ENCODE peak calls at places on chromosome 12, in six cellular contexts. One of them, this sample, is unnamed.
A peak's percentile ranks its signal among the peaks of the same experiment; 100 is the strongest.

GRCh38 chr12:67716817-67717216 is 68.3 kb downstream of the DYRK2 start:
- DNase-seq in breast epithelium: no peak
- DNase-seq in body of pancreas: no peak
- DNase-seq in A673: no peak
- DNase-seq in MM.1S: no peak
- DNase-seq in astrocyte of the cerebellum: peak; percentile 46
- DNase-seq in this sample: no peak

GRCh38 chr12:4119157-4119761 is 154.3 kb upstream of the CCND2 start:
- DNase-seq in breast epithelium: no peak
- DNase-seq in body of pancreas: no peak
- DNase-seq in A673: no peak
- DNase-seq in MM.1S: peak; percentile 99
- DNase-seq in astrocyte of the cerebellum: no peak
- DNase-seq in this sample: no peak

GRCh38 chr12:66200110-66200509 is 11.1 kb downstream of the IRAK3 start:
- DNase-seq in breast epithelium: no peak
- DNase-seq in body of pancreas: no peak
- DNase-seq in A673: no peak
- DNase-seq in MM.1S: no peak
- DNase-seq in astrocyte of the cerebellum: no peak
- DNase-seq in this sample: no peak

GRCh38 chr12:89390802-89391673 is 38.7 kb upstream of the DUSP6 start:
- DNase-seq in breast epithelium: no peak
- DNase-seq in body of pancreas: no peak
- DNase-seq in A673: no peak
- DNase-seq in MM.1S: no peak
- DNase-seq in astrocyte of the cerebellum: peak; percentile 28
- DNase-seq in this sample: no peak

GRCh38 chr12:100608776-100609175 is 35.3 kb downstream of the GAS2L3 start:
- DNase-seq in breast epithelium: no peak
- DNase-seq in body of pancreas: peak; percentile 13
- DNase-seq in A673: no peak
- DNase-seq in MM.1S: no peak
- DNase-seq in astrocyte of the cerebellum: no peak
- DNase-seq in this sample: no peak

GRCh38 chr12:14716848-14717444 is 20.5 kb upstream of the GUCY2C start:
- DNase-seq in breast epithelium: no peak
- DNase-seq in body of pancreas: peak; percentile 45
- DNase-seq in A673: peak; percentile 76
- DNase-seq in MM.1S: peak; percentile 36
- DNase-seq in astrocyte of the cerebellum: peak; percentile 4
- DNase-seq in this sample: peak; percentile 73

GRCh38 chr12:47207005-47207717 is 127.4 kb upstream of the AMIGO2 start:
- DNase-seq in breast epithelium: no peak
- DNase-seq in body of pancreas: no peak
- DNase-seq in A673: no peak
- DNase-seq in MM.1S: peak; percentile 63
- DNase-seq in astrocyte of the cerebellum: no peak
- DNase-seq in this sample: peak; percentile 74

GRCh38 chr12:26723379-26724308 is 109.3 kb downstream of the ITPR2 start:
- DNase-seq in breast epithelium: no peak
- DNase-seq in body of pancreas: no peak
- DNase-seq in A673: no peak
- DNase-seq in MM.1S: peak; percentile 66
- DNase-seq in astrocyte of the cerebellum: peak; percentile 70
- DNase-seq in this sample: no peak

GRCh38 chr12:124700810-124701594 is 133.6 kb upstream of the NCOR2 start:
- DNase-seq in breast epithelium: no peak
- DNase-seq in body of pancreas: no peak
- DNase-seq in A673: no peak
- DNase-seq in MM.1S: no peak
- DNase-seq in astrocyte of the cerebellum: no peak
- DNase-seq in this sample: no peak

GRCh38 chr12:19482551-19483109 is 43.3 kb downstream of the AEBP2 start:
- DNase-seq in breast epithelium: no peak
- DNase-seq in body of pancreas: no peak
- DNase-seq in A673: no peak
- DNase-seq in MM.1S: no peak
- DNase-seq in astrocyte of the cerebellum: no peak
- DNase-seq in this sample: no peak

GRCh38 chr12:19033244-19033643 is 96.3 kb upstream of the PLEKHA5 start:
- DNase-seq in breast epithelium: no peak
- DNase-seq in body of pancreas: no peak
- DNase-seq in A673: no peak
- DNase-seq in MM.1S: no peak
- DNase-seq in astrocyte of the cerebellum: no peak
- DNase-seq in this sample: no peak

GRCh38 chr12:24081581-24081980 is 132.1 kb upstream of the SOX5 start:
- DNase-seq in breast epithelium: no peak
- DNase-seq in body of pancreas: no peak
- DNase-seq in A673: no peak
- DNase-seq in MM.1S: no peak
- DNase-seq in astrocyte of the cerebellum: no peak
- DNase-seq in this sample: no peak

GRCh38 chr12:104355630-104356029 is 52.1 kb downstream of the EID3 start:
- DNase-seq in breast epithelium: no peak
- DNase-seq in body of pancreas: no peak
- DNase-seq in A673: no peak
- DNase-seq in MM.1S: no peak
- DNase-seq in astrocyte of the cerebellum: no peak
- DNase-seq in this sample: no peak

GRCh38 chr12:97112161-97112560 is 205.1 kb downstream of the NEDD1 start:
- DNase-seq in breast epithelium: no peak
- DNase-seq in body of pancreas: no peak
- DNase-seq in A673: no peak
- DNase-seq in MM.1S: no peak
- DNase-seq in astrocyte of the cerebellum: no peak
- DNase-seq in this sample: no peak

GRCh38 chr12:50934371-50934851 is 17.9 kb upstream of the HIGD1C start:
- DNase-seq in breast epithelium: no peak
- DNase-seq in body of pancreas: no peak
- DNase-seq in A673: no peak
- DNase-seq in MM.1S: no peak
- DNase-seq in astrocyte of the cerebellum: no peak
- DNase-seq in this sample: no peak

GRCh38 chr12:14836336-14837210 is 6.8 kb downstream of the ART4 start:
- DNase-seq in breast epithelium: no peak
- DNase-seq in body of pancreas: no peak
- DNase-seq in A673: peak; percentile 49
- DNase-seq in MM.1S: no peak
- DNase-seq in astrocyte of the cerebellum: peak; percentile 52
- DNase-seq in this sample: no peak

GRCh38 chr12:119843100-119843499 is 34.0 kb downstream of the CIT start:
- DNase-seq in breast epithelium: no peak
- DNase-seq in body of pancreas: no peak
- DNase-seq in A673: peak; percentile 27
- DNase-seq in MM.1S: no peak
- DNase-seq in astrocyte of the cerebellum: peak; percentile 73
- DNase-seq in this sample: no peak

GRCh38 chr12:64160718-64161060 is 61.4 kb downstream of the KICS2 start:
- DNase-seq in breast epithelium: no peak
- DNase-seq in body of pancreas: no peak
- DNase-seq in A673: peak; percentile 15
- DNase-seq in MM.1S: no peak
- DNase-seq in astrocyte of the cerebellum: no peak
- DNase-seq in this sample: no peak

GRCh38 chr12:23561536-23561935 is 387.9 kb downstream of the SOX5 start:
- DNase-seq in breast epithelium: no peak
- DNase-seq in body of pancreas: no peak
- DNase-seq in A673: no peak
- DNase-seq in MM.1S: no peak
- DNase-seq in astrocyte of the cerebellum: no peak
- DNase-seq in this sample: no peak

GRCh38 chr12:122079532-122080081 is 1.1 kb downstream of the MLXIP start:
- DNase-seq in breast epithelium: no peak
- DNase-seq in body of pancreas: peak; percentile 38
- DNase-seq in A673: no peak
- DNase-seq in MM.1S: no peak
- DNase-seq in astrocyte of the cerebellum: no peak
- DNase-seq in this sample: peak; percentile 50

GRCh38 chr12:122080149-122081107 is 1.9 kb downstream of the MLXIP start:
- DNase-seq in breast epithelium: no peak
- DNase-seq in body of pancreas: peak; percentile 76
- DNase-seq in A673: no peak
- DNase-seq in MM.1S: peak; percentile 6
- DNase-seq in astrocyte of the cerebellum: no peak
- DNase-seq in this sample: no peak

GRCh38 chr12:122079038-122079531 is 529 bp downstream of the MLXIP start:
- DNase-seq in breast epithelium: no peak
- DNase-seq in body of pancreas: peak; percentile 57
- DNase-seq in A673: no peak
- DNase-seq in MM.1S: peak; percentile 6
- DNase-seq in astrocyte of the cerebellum: no peak
- DNase-seq in this sample: no peak

GRCh38 chr12:122076743-122077495 is 1.6 kb upstream of the MLXIP start:
- DNase-seq in breast epithelium: no peak
- DNase-seq in body of pancreas: no peak
- DNase-seq in A673: no peak
- DNase-seq in MM.1S: no peak
- DNase-seq in astrocyte of the cerebellum: no peak
- DNase-seq in this sample: peak; percentile 48

DNA sequence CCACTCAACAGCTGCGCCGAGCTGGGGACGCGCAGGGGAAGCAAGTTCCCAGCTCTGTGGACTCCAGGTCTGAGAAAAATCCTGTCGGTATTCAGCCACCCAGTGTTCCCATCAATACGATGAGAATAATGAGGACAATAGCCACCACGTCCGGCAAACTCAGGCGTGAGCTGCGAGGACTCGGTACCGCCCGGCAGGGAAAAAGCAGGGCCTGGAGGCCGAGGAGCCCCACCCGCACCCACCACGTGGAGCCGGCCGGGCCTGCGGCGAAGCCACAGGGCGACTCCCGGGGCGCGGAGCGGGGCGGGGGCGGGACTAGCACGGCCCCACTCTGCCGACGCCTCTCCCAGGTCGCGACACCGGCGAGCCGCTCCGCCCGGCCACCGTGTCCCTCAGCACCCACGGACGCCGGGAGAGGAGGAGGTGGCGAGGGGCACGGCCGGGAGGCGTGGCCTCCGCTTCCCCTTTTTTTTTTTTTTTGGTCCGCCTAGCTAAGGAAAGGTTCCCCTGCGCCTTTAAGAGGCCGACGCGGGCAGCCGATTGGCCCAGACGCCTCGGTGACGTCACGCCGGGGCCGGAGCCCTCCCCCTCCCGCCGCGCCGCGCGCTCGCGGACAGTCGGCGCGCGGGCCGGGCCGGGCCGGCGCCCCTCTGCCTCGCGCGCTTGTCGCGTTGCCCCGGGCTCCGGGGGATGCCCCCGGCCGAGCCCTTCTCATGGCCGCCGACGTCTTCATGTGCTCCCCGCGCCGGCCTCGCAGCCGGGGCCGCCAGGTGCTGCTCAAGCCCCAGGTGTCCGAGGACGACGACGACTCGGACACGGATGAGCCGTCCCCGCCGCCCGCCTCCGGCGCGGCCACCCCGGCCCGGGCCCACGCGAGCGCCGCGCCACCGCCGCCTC is at the start of gene MLXIP:
- DNase-seq in breast epithelium: peak; percentile 94
- DNase-seq in body of pancreas: peak; percentile 96
- DNase-seq in A673: peak; percentile 95
- DNase-seq in MM.1S: peak; percentile 87
- DNase-seq in astrocyte of the cerebellum: no peak
- DNase-seq in this sample: peak; percentile 97
- H3K4me3 ChIP-seq in breast epithelium: peak within 1 kb of the TSS; percentile 86
- H3K4me3 ChIP-seq in body of pancreas: peak within 1 kb of the TSS; percentile 42
- H3K4me3 ChIP-seq in A673: peak within 1 kb of the TSS; percentile 68
- H3K4me3 ChIP-seq in MM.1S: peak within 1 kb of the TSS; percentile 74
- H3K4me3 ChIP-seq in astrocyte of the cerebellum: peak within 1 kb of the TSS; percentile 75
- H3K4me3 ChIP-seq in this sample: peak within 1 kb of the TSS; percentile 96

DNA sequence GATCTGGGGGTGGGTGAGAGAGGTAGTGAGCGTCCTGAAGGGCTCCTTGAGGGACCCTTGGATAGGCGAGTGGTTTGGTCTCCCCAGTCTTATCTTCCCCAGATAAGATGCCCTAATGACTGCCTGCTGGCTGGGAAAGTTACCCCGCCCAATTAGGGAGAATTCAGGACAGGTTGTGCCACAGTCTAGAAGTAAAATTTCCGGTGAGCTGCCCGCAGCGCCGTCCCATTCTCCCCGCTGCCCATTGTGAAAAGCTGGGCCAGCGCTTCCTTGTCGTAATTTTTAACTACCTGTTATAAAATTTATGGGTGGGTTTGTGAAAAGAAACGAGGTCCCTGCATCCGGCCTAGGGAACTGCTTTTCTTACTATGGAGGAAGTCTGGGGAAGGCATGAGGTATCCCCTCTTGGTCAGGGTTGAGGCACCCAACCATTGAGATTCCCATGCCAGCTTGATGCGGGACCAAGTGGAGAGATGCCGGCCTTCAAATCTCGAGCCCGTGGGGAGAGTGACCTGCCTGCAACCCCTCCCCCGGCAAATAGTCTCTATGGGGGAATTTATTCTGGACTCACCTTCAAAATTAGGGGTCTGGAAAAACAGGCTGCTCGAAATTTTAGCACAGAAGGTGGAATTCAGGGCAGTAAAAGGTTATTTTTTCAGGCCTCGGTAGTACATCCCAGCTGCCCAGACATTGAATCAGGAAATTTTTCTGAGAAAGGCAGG is 6.6 kb downstream of the HOXC8 start:
- DNase-seq in breast epithelium: no peak
- DNase-seq in body of pancreas: no peak
- DNase-seq in A673: no peak
- DNase-seq in MM.1S: no peak
- DNase-seq in astrocyte of the cerebellum: no peak
- DNase-seq in this sample: no peak
- H3K4me3 ChIP-seq in breast epithelium: no peak overlapping the region
- H3K4me3 ChIP-seq in body of pancreas: no peak overlapping the region
- H3K4me3 ChIP-seq in A673: peak overlapping the region; percentile 68
- H3K4me3 ChIP-seq in MM.1S: no peak overlapping the region
- H3K4me3 ChIP-seq in astrocyte of the cerebellum: no peak overlapping the region
- H3K4me3 ChIP-seq in this sample: no peak overlapping the region

GRCh38 chr12:1918081-1918874 is at the start of gene CACNA2D4:
- DNase-seq in breast epithelium: no peak
- DNase-seq in body of pancreas: no peak
- DNase-seq in A673: peak; percentile 60
- DNase-seq in MM.1S: no peak
- DNase-seq in astrocyte of the cerebellum: no peak
- DNase-seq in this sample: no peak
- H3K4me3 ChIP-seq in breast epithelium: peak within 1 kb of the TSS; percentile 31
- H3K4me3 ChIP-seq in body of pancreas: no peak within 1 kb of the TSS
- H3K4me3 ChIP-seq in A673: no peak within 1 kb of the TSS
- H3K4me3 ChIP-seq in MM.1S: no peak within 1 kb of the TSS
- H3K4me3 ChIP-seq in astrocyte of the cerebellum: no peak within 1 kb of the TSS
- H3K4me3 ChIP-seq in this sample: no peak within 1 kb of the TSS

DNA sequence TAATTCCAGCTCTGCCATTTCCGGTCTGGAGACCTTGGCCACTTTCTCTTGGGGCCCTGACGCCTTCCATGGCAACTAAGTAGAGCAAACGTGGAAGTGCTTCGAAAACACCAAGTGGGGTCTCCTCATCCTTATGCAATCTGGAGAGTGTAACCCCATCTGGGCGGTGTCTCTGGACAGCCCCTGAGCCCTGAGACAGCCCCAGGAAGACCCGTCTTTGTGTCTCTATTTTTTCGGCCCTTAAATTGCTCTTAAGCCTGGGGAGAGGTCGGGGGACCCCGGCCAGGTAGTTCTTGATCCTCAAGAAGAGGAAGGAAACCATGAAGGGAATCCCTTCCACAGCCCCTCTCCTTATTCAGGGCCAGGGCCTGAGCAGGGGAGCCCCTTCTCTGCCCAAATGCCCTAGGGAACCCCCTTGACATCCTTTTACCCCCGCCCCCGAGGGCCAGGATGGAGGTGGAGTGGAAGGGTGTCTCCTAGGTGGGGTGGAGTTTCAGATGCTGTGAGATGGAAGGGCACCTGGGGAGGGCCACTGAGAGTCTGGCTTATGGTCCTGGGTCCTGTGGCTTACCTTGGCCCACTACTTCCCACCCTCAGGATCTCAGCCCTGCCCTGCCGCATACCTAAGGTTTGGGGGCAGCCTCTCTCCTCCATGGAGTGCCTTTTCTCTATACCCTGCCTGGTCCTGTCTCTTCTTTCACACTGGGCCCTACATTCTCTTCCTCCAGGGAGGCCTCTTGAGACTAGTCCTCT is 17.6 kb upstream of the NR4A1 start:
- DNase-seq in breast epithelium: no peak
- DNase-seq in body of pancreas: no peak
- DNase-seq in A673: no peak
- DNase-seq in MM.1S: no peak
- DNase-seq in astrocyte of the cerebellum: no peak
- DNase-seq in this sample: peak; percentile 18
- H3K4me3 ChIP-seq in breast epithelium: peak overlapping the region; percentile 17
- H3K4me3 ChIP-seq in body of pancreas: no peak overlapping the region
- H3K4me3 ChIP-seq in A673: peak overlapping the region; percentile 34
- H3K4me3 ChIP-seq in MM.1S: peak overlapping the region; percentile 54
- H3K4me3 ChIP-seq in astrocyte of the cerebellum: peak overlapping the region; percentile 37
- H3K4me3 ChIP-seq in this sample: peak overlapping the region; percentile 62

This sample was measured in OCI-LY7.